ENCODE peak calls at places on chromosomes 4 and X, in five cellular contexts. Y is upper lobe of right lung; E is stimulated activated CD8-positive, alpha-beta memory T cell treated with anti-CD3 and anti-CD28 coated beads, Interleukin-4, amount 100 ng/mL, for 4 hours; J is stimulated activated CD4-positive, alpha-beta T cell treated with anti-CD3 and anti-CD28 coated beads, Interleukin-2, amount 100 ng/mL, for 24 hours; Z is mucosa of gallbladder. H is an unnamed sample.

GRCh38 chr4:112823631-112824030 is 186.7 kb downstream of the LARP7 start:
- DNase-seq in E (no peak), Z (no peak), Y (no peak), J (no peak), H (no peak)

GRCh38 chrX:2863646-2864045 is 34.9 kb downstream of the GYG2 start:
- DNase-seq in J (no peak), E (no peak), Z (no peak), Y (no peak), H (no peak)

GRCh38 chrX:107823456-107823855 is 2.2 kb upstream of the MID2 start:
- DNase-seq in E (no peak), Y (no peak), J (no peak), Z (no peak), H (no peak)

GRCh38 chrX:19624754-19625153 is 109.4 kb upstream of the MAP3K15 start:
- DNase-seq in J (no peak), Z (no peak), E (no peak), Y (no peak), H (no peak)

GRCh38 chr4:157978680-157979361 is 194.0 kb downstream of the GASK1B start:
- DNase-seq in Y (peak; percentile 67), J (peak; percentile 22), Z (peak; percentile 34), E (no peak), H (no peak)

GRCh38 chr4:73131281-73131680 is 61.8 kb upstream of the COX18 start:
- DNase-seq in Y (no peak), Z (no peak), E (no peak), J (no peak), H (no peak)

GRCh38 chr4:95500361-95500760 is 48.4 kb downstream of the UNC5C start:
- DNase-seq in Y (no peak), J (no peak), E (no peak), Z (no peak), H (no peak)

GRCh38 chr4:743463-744211 is 38.0 kb downstream of the PCGF3 start:
- DNase-seq in Z (no peak), Y (peak; percentile 37), E (no peak), J (no peak), H (no peak)

GRCh38 chr4:20493761-20494353 is 206.4 kb upstream of the PACRGL start:
- DNase-seq in Y (no peak), J (no peak), Z (no peak), E (no peak), H (no peak)

GRCh38 chr4:10655968-10656367 is 28.6 kb downstream of the CLNK start:
- DNase-seq in J (no peak), Y (no peak), E (no peak), Z (no peak), H (no peak)

GRCh38 chr4:56728512-56728911 is 47.4 kb upstream of the HOPX start:
- DNase-seq in Z (peak; percentile 62), E (no peak), Y (peak; percentile 81), J (no peak), H (no peak)

GRCh38 chrX:133913009-133913408 is 72.4 kb downstream of the GPC3 start:
- DNase-seq in E (no peak), J (no peak), Y (no peak), Z (no peak), H (no peak)

GRCh38 chr4:148166132-148166531 is 276.1 kb downstream of the NR3C2 start:
- DNase-seq in Y (no peak), J (no peak), E (no peak), Z (no peak), H (no peak)

GRCh38 chr4:53622739-53623151 is 31.5 kb upstream of the LNX1 start:
- DNase-seq in E (no peak), Z (no peak), J (no peak), Y (no peak), H (no peak)

GRCh38 chrX:129777218-129777768 is 2.5 kb upstream of the SASH3 start:
- DNase-seq in Z (peak; percentile 64), E (peak; percentile 49), J (peak; percentile 71), Y (peak; percentile 79), H (no peak)

GRCh38 chr4:46993075-46994006 is at the start of gene GABRA4:
- DNase-seq in Y (peak; percentile 63), E (no peak), Z (no peak), J (no peak), H (no peak)

GRCh38 chrX:6778547-6779231 is 243.8 kb upstream of the VCX3A start:
- DNase-seq in Z (no peak), J (no peak), E (no peak), Y (no peak), H (no peak)

GRCh38 chr4:26083987-26084386 is 170.0 kb downstream of the SMIM20 start:
- DNase-seq in J (no peak), E (no peak), Z (no peak), Y (no peak), H (no peak)